ENCODE peak calls at places on chromosomes 16 and 17, in ten cellular contexts. O is activated gamma-delta T cell; A is NCI-H510A; E is gastrocnemius medialis; K is cardiac muscle cell; U is NCI-H2081; M is activated CD4-positive, alpha-beta T cell treated with anti-CD3 and anti-CD28 coated beads for 36 hours; Z is activated naive CD4-positive, alpha-beta T cell; L is iPS DF 19.7; F is stimulated activated CD4-positive, alpha-beta T cell treated with anti-CD3 and anti-CD28 coated beads, Interleukin-15, amount 100 ng/mL, for 48 hours. B is an unnamed sample.

GRCh38 chr17:76742958-76743357 is 5.0 kb downstream of the MFSD11 start:
- DNase-seq in O (no peak), A (no peak), E (no peak), K (no peak), U (no peak), M (no peak), Z (no peak), L (no peak), F (no peak), B (no peak)

GRCh38 chr16:89722392-89723278 is 1.3 kb downstream of the ZNF276 start:
- DNase-seq in O (peak; percentile 61), A (no peak), E (peak; percentile 48), K (no peak), U (peak; percentile 30), M (peak; percentile 82), Z (no peak), L (no peak), F (no peak), B (no peak)

GRCh38 chr17:56891751-56892150 is 22.1 kb downstream of the TRIM25 start:
- DNase-seq in O (peak; percentile 22), A (no peak), E (no peak), K (no peak), U (no peak), M (peak; percentile 71), Z (peak; percentile 8), L (no peak), F (peak; percentile 42), B (no peak)

GRCh38 chr17:14373587-14374259 is 72.8 kb downstream of the HS3ST3B1 start:
- DNase-seq in O (no peak), A (no peak), E (no peak), K (no peak), U (no peak), M (no peak), Z (no peak), L (no peak), F (no peak), B (no peak)

GRCh38 chr16:22726868-22727267 is 87.1 kb upstream of the HS3ST2 start:
- DNase-seq in O (no peak), A (no peak), E (no peak), K (no peak), U (no peak), M (no peak), Z (no peak), L (no peak), F (no peak), B (no peak)

GRCh38 chr17:70716551-70716950 is 547.2 kb downstream of the KCNJ2 start:
- DNase-seq in O (no peak), A (no peak), E (no peak), K (no peak), U (no peak), M (no peak), Z (no peak), L (no peak), F (no peak), B (no peak)

GRCh38 chr17:81551458-81552243 is 502 bp downstream of the FAAP100 start:
- DNase-seq in O (no peak), A (no peak), E (peak; percentile 37), K (peak; percentile 43), U (no peak), M (peak; percentile 36), Z (no peak), L (no peak), F (no peak), B (no peak)

GRCh38 chr17:48814504-48814903 is 2.5 kb downstream of the TTLL6 start:
- DNase-seq in O (no peak), A (peak; percentile 30), E (peak; percentile 25), K (peak; percentile 66), U (peak; percentile 46), M (peak; percentile 72), Z (no peak), L (no peak), F (peak; percentile 46), B (no peak)

GRCh38 chr17:15291674-15292361 is 26.7 kb upstream of the PMP22 start:
- DNase-seq in O (no peak), A (no peak), E (no peak), K (peak; percentile 25), U (no peak), M (no peak), Z (no peak), L (no peak), F (no peak), B (no peak)

GRCh38 chr17:67639555-67639954 is 78.2 kb upstream of the NOL11 start:
- DNase-seq in O (no peak), A (no peak), E (no peak), K (no peak), U (peak; percentile 48), M (no peak), Z (no peak), L (no peak), F (no peak), B (no peak)

GRCh38 chr16:46972971-46973456 is 460 bp downstream of the DNAJA2 start:
- DNase-seq in O (peak; percentile 23), A (no peak), E (peak; percentile 30), K (peak; percentile 40), U (no peak), M (peak; percentile 73), Z (no peak), L (no peak), F (no peak), B (no peak)

GRCh38 chr17:67506966-67507365 is 129.9 kb downstream of the PITPNC1 start:
- DNase-seq in O (no peak), A (no peak), E (no peak), K (no peak), U (no peak), M (peak; percentile 31), Z (no peak), L (no peak), F (no peak), B (no peak)

GRCh38 chr17:81713004-81713555 is 996 bp downstream of the SLC25A10 start:
- DNase-seq in O (no peak), A (no peak), E (no peak), K (no peak), U (no peak), M (no peak), Z (no peak), L (no peak), F (no peak), B (no peak)

GRCh38 chr17:73045722-73046121 is 46.8 kb downstream of the SLC39A11 start:
- DNase-seq in O (no peak), A (no peak), E (no peak), K (no peak), U (no peak), M (no peak), Z (no peak), L (no peak), F (no peak), B (no peak)

GRCh38 chr17:60077672-60078519 is 825 bp downstream of the HEATR6 start:
- DNase-seq in O (no peak), A (no peak), E (no peak), K (no peak), U (no peak), M (peak; percentile 81), Z (no peak), L (no peak), F (peak; percentile 50), B (no peak)

GRCh38 chr17:82559779-82560642 is 40.5 kb downstream of the FOXK2 start:
- DNase-seq in O (no peak), A (no peak), E (no peak), K (no peak), U (peak; percentile 54), M (no peak), Z (no peak), L (no peak), F (no peak), B (no peak)

GRCh38 chr17:10745231-10745630 is 15.4 kb upstream of the TMEM220 start:
- DNase-seq in O (no peak), A (no peak), E (no peak), K (no peak), U (no peak), M (no peak), Z (no peak), L (no peak), F (no peak), B (no peak)

GRCh38 chr17:80899402-80900268 is 92.0 kb upstream of the CHMP6 start:
- DNase-seq in O (no peak), A (peak; percentile 25), E (peak; percentile 43), K (peak; percentile 71), U (no peak), M (peak; percentile 92), Z (peak; percentile 48), L (peak; percentile 40), F (peak; percentile 81), B (no peak)

GRCh38 chr16:56611281-56611833 is 3.0 kb downstream of the MT2A start:
- DNase-seq in O (no peak), A (no peak), E (peak; percentile 98), K (no peak), U (no peak), M (peak; percentile 45), Z (no peak), L (no peak), F (no peak), B (no peak)

GRCh38 chr16:81567987-81568748 is 123.6 kb downstream of the CMIP start:
- DNase-seq in O (no peak), A (no peak), E (no peak), K (no peak), U (no peak), M (peak; percentile 85), Z (no peak), L (no peak), F (peak; percentile 65), B (no peak)

GRCh38 chr17:37384560-37385160 is 8.9 kb downstream of the C17orf78 start:
- DNase-seq in O (no peak), A (no peak), E (no peak), K (no peak), U (no peak), M (no peak), Z (no peak), L (no peak), F (no peak), B (no peak)

GRCh38 chr17:74971842-74972106 is 785 bp downstream of the HID1 start:
- DNase-seq in O (no peak), A (no peak), E (no peak), K (no peak), U (no peak), M (no peak), Z (no peak), L (no peak), F (no peak), B (no peak)